ENCODE peak calls at places on chromosomes 4 and X, in six cellular contexts. A is fibroblast of the aortic adventitia, N is chondrocyte, U is Calu3, E is OCI-LY7, Q is fibroblast of pulmonary artery. J is an unnamed sample.

GRCh38 chr4:40243390-40243948 is 46.6 kb downstream of the RHOH start:
- DNase-seq in A (no peak), U (no peak), E (no peak), N (no peak), Q (no peak), J (no peak)

GRCh38 chr4:38223801-38224236 is 263.6 kb downstream of the PTTG2 start:
- DNase-seq in A (no peak), N (no peak), U (peak; percentile 19), Q (no peak), E (no peak), J (no peak)

GRCh38 chrX:129091097-129091496 is 432.2 kb downstream of the SMARCA1 start:
- DNase-seq in N (no peak), Q (no peak), A (no peak), U (no peak), E (peak; percentile 60), J (no peak)

GRCh38 chr4:174038481-174038880 is 245.0 kb downstream of the FBXO8 start:
- DNase-seq in E (no peak), N (no peak), Q (no peak), A (no peak), U (no peak), J (no peak)

GRCh38 chrX:633655-634305 is 3.2 kb downstream of the SHOX start:
- DNase-seq in N (no peak), A (no peak), E (no peak), Q (no peak), U (no peak), J (no peak)

GRCh38 chr4:88097301-88097700 is 61.1 kb downstream of the ABCG2 start:
- DNase-seq in E (no peak), Q (no peak), U (no peak), A (peak; percentile 30), N (no peak), J (no peak)

GRCh38 chr4:132334081-132334480 is 815.0 kb upstream of the PCDH10 start:
- DNase-seq in E (no peak), N (no peak), U (no peak), Q (peak; percentile 43), A (peak; percentile 18), J (no peak)

GRCh38 chr4:182425302-182425701 is 182.1 kb downstream of the TENM3 start:
- DNase-seq in Q (no peak), N (no peak), E (no peak), A (no peak), U (no peak), J (no peak)

GRCh38 chr4:127997534-127998388 is 32.6 kb downstream of the ABHD18 start:
- DNase-seq in A (peak; percentile 51), E (peak; percentile 66), N (no peak), U (no peak), Q (peak; percentile 64), J (no peak)
- TF ChIP-seq CTCF in A (peak; percentile 22), E (peak; percentile 72), N (peak; percentile 33), U (no peak), Q (peak; percentile 36), J (no peak)

DNA sequence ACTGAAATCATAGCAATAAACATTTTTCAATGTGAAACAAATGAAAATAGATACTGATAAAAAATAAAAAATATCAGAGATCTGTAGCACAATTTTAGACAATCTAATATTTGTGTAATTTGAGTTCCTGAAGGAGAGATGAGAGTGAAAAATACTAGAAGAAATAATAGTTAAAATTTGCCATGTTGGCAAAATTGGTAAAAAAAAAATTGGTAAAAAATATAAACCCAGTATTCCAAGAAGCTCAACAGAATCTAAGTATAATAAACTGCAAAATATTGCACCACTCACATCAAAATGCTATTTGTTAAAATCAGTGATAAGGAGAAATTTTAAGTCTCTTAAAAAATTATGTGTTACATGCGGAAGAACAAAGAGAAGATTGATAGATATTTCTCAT is 1680.7 kb downstream of the PCDH7 start:
- DNase-seq in N (no peak), E (no peak), A (no peak), U (no peak), Q (no peak), J (no peak)
- TF ChIP-seq CTCF in N (no peak), E (no peak), A (no peak), U (no peak), Q (no peak), J (no peak)

DNA sequence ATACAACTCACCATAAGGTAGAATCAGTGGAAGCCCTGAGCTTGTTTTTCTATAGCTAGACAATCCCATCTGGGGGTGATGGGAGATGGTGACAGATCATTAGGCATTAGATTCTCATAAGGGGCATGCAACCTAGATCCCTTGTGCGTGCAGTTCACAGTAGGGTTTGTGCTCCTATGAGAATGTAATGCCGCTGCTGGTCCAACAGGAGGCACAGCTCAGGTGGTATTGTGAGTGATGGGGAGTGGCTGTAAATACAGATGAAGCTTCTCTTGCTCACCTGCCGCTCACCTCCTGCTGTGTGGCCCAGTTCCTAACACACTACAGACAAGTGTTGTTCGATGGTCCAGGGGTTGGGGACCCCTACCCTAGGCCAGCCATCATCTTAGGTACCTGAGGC is 5.9 kb upstream of the GATB start:
- DNase-seq in Q (no peak), U (no peak), E (no peak), A (no peak), N (no peak), J (no peak)
- TF ChIP-seq CTCF in Q (no peak), U (no peak), E (no peak), A (no peak), N (peak; percentile 15), J (no peak)

GRCh38 chr4:105112274-105112673 is 34.4 kb upstream of the TET2 start:
- DNase-seq in Q (no peak), U (no peak), A (no peak), E (no peak), N (no peak), J (no peak)

GRCh38 chr4:105106416-105106815 is 40.3 kb upstream of the TET2 start:
- DNase-seq in A (peak; percentile 53), E (no peak), U (no peak), N (no peak), Q (peak; percentile 28), J (no peak)

GRCh38 chr4:105102026-105102425 is 44.6 kb upstream of the TET2 start:
- DNase-seq in Q (peak; percentile 34), E (no peak), N (no peak), U (no peak), A (peak; percentile 28), J (no peak)

GRCh38 chr4:105107105-105107856 is 39.4 kb upstream of the TET2 start:
- DNase-seq in A (no peak), E (no peak), N (no peak), U (no peak), Q (no peak), J (no peak)
- TF ChIP-seq CTCF in A (no peak), E (no peak), N (no peak), U (no peak), Q (no peak), J (no peak)

DNA sequence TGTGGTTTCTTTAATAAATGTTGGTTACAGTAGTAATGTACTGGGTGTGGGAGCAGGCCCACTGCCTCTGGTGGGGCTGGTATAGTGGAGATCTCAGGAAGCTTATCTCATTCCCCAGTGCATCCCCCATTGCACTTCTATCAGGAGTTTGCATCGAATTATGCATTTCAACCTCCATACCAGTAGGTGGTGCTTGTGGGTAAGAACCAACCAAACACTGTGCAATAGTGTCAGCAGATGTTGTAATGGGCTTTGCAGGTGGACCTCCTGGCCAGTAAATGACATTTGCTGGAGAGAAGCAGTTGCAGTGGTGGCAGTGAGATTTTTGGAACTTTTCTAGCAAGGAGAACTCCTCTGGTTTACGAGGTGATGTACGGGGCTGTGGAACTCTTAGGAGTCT is 150.6 kb downstream of the POU3F4 start:
- DNase-seq in Q (no peak), A (no peak), U (no peak), E (peak; percentile 11), N (no peak), J (no peak)
- TF ChIP-seq CTCF in Q (no peak), A (no peak), U (no peak), E (peak; percentile 67), N (peak; percentile 13), J (no peak)